ENCODE peak calls at places on chromosome 1, in ten cellular contexts. One of them, this sample, is unnamed. For H3K36me3 and H3K27me3, the result is how much of the 10 kb centered on the place peaks cover.

GRCh38 chr1:206748348-206749034 is 22.1 kb upstream of the IL19 start:
- DNase-seq in adipocyte: no peak
- DNase-seq in aorta: no peak
- DNase-seq in CD4-positive, CD25-positive, alpha-beta regulatory T cell: no peak
- DNase-seq in astrocyte: no peak
- DNase-seq in CD8-positive, alpha-beta T cell: no peak
- DNase-seq in thoracic aorta: no peak
- DNase-seq in right atrium auricular region: no peak
- DNase-seq in breast epithelium: no peak
- DNase-seq in WERI-Rb-1: no peak
- DNase-seq in this sample: no peak

GRCh38 chr1:203055983-203056382 is 29.7 kb downstream of the PPFIA4 start:
- DNase-seq in thoracic aorta: no peak
- DNase-seq in CD4-positive, CD25-positive, alpha-beta regulatory T cell: no peak
- DNase-seq in WERI-Rb-1: no peak
- DNase-seq in right atrium auricular region: no peak
- DNase-seq in adipocyte: no peak
- DNase-seq in CD8-positive, alpha-beta T cell: no peak
- DNase-seq in breast epithelium: no peak
- DNase-seq in astrocyte: no peak
- DNase-seq in aorta: no peak
- DNase-seq in this sample: no peak

GRCh38 chr1:227888404-227889046 is 59.2 kb downstream of the WNT9A start:
- DNase-seq in thoracic aorta: no peak
- DNase-seq in aorta: no peak
- DNase-seq in WERI-Rb-1: no peak
- DNase-seq in breast epithelium: no peak
- DNase-seq in right atrium auricular region: peak
- DNase-seq in CD8-positive, alpha-beta T cell: no peak
- DNase-seq in astrocyte: no peak
- DNase-seq in CD4-positive, CD25-positive, alpha-beta regulatory T cell: no peak
- DNase-seq in adipocyte: no peak
- DNase-seq in this sample: no peak

GRCh38 chr1:171901245-171901644 is 59.9 kb downstream of the DNM3 start:
- DNase-seq in right atrium auricular region: no peak
- DNase-seq in CD4-positive, CD25-positive, alpha-beta regulatory T cell: no peak
- DNase-seq in breast epithelium: no peak
- DNase-seq in adipocyte: no peak
- DNase-seq in thoracic aorta: no peak
- DNase-seq in aorta: no peak
- DNase-seq in WERI-Rb-1: no peak
- DNase-seq in astrocyte: peak
- DNase-seq in CD8-positive, alpha-beta T cell: no peak
- DNase-seq in this sample: no peak

GRCh38 chr1:172397221-172397620 is 23.3 kb upstream of the C1orf105 start:
- DNase-seq in breast epithelium: no peak
- DNase-seq in CD8-positive, alpha-beta T cell: no peak
- DNase-seq in astrocyte: peak
- DNase-seq in WERI-Rb-1: no peak
- DNase-seq in right atrium auricular region: no peak
- DNase-seq in CD4-positive, CD25-positive, alpha-beta regulatory T cell: peak
- DNase-seq in aorta: no peak
- DNase-seq in thoracic aorta: no peak
- DNase-seq in adipocyte: peak
- DNase-seq in this sample: no peak

GRCh38 chr1:234782057-234782800 is 172.3 kb upstream of the IRF2BP2 start:
- DNase-seq in adipocyte: peak
- DNase-seq in WERI-Rb-1: peak
- DNase-seq in thoracic aorta: no peak
- DNase-seq in right atrium auricular region: peak
- DNase-seq in astrocyte: no peak
- DNase-seq in CD4-positive, CD25-positive, alpha-beta regulatory T cell: no peak
- DNase-seq in aorta: no peak
- DNase-seq in CD8-positive, alpha-beta T cell: no peak
- DNase-seq in breast epithelium: no peak
- DNase-seq in this sample: no peak

GRCh38 chr1:234435620-234436019 is 43.4 kb downstream of the TARBP1 start:
- DNase-seq in right atrium auricular region: no peak
- DNase-seq in aorta: no peak
- DNase-seq in astrocyte: no peak
- DNase-seq in breast epithelium: no peak
- DNase-seq in CD8-positive, alpha-beta T cell: no peak
- DNase-seq in CD4-positive, CD25-positive, alpha-beta regulatory T cell: no peak
- DNase-seq in adipocyte: no peak
- DNase-seq in thoracic aorta: no peak
- DNase-seq in WERI-Rb-1: no peak
- DNase-seq in this sample: no peak

GRCh38 chr1:205665216-205665757 is 15.0 kb downstream of the SLC45A3 start:
- DNase-seq in astrocyte: no peak
- DNase-seq in WERI-Rb-1: peak
- DNase-seq in adipocyte: no peak
- DNase-seq in breast epithelium: no peak
- DNase-seq in CD8-positive, alpha-beta T cell: no peak
- DNase-seq in right atrium auricular region: no peak
- DNase-seq in aorta: no peak
- DNase-seq in CD4-positive, CD25-positive, alpha-beta regulatory T cell: no peak
- DNase-seq in thoracic aorta: no peak
- DNase-seq in this sample: no peak

GRCh38 chr1:221336141-221336540 is 405.7 kb downstream of the DUSP10 start:
- DNase-seq in aorta: no peak
- DNase-seq in thoracic aorta: no peak
- DNase-seq in CD8-positive, alpha-beta T cell: no peak
- DNase-seq in breast epithelium: no peak
- DNase-seq in WERI-Rb-1: no peak
- DNase-seq in CD4-positive, CD25-positive, alpha-beta regulatory T cell: no peak
- DNase-seq in astrocyte: peak
- DNase-seq in right atrium auricular region: no peak
- DNase-seq in adipocyte: peak
- DNase-seq in this sample: no peak

GRCh38 chr1:61084560-61084991 is 2.2 kb downstream of the NFIA start:
- DNase-seq in breast epithelium: no peak
- DNase-seq in adipocyte: no peak
- DNase-seq in right atrium auricular region: no peak
- DNase-seq in CD8-positive, alpha-beta T cell: no peak
- DNase-seq in aorta: no peak
- DNase-seq in CD4-positive, CD25-positive, alpha-beta regulatory T cell: no peak
- DNase-seq in thoracic aorta: no peak
- DNase-seq in WERI-Rb-1: no peak
- DNase-seq in astrocyte: no peak
- DNase-seq in this sample: no peak
- H3K4me3 ChIP-seq in breast epithelium: peak
- H3K4me3 ChIP-seq in adipocyte: peak
- H3K4me3 ChIP-seq in right atrium auricular region: peak
- H3K4me3 ChIP-seq in CD8-positive, alpha-beta T cell: no peak
- H3K4me3 ChIP-seq in aorta: peak
- H3K4me3 ChIP-seq in CD4-positive, CD25-positive, alpha-beta regulatory T cell: no peak
- H3K4me3 ChIP-seq in thoracic aorta: peak
- H3K4me3 ChIP-seq in WERI-Rb-1: no peak
- H3K4me3 ChIP-seq in astrocyte: peak
- H3K4me3 ChIP-seq in this sample: no peak

DNA sequence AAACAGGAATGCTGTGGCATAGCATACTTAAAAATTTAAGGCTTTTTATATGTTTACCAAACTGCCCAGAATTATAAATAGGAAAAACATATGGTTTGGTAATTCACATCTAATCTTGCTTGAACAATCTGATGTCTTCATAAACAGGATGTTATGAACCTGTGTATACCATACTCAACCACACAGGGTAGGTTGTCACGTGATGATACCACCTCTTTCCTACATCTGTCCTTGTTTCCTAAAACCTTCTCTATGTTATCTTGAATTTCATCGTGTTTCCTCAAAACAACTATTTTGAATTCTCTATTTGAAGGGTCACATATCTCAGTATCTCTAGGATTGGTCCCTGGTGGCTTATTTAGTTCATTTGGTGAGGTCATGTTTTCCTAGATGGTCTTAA is 631.0 kb upstream of the PKN2 start:
- DNase-seq in thoracic aorta: no peak
- DNase-seq in adipocyte: no peak
- DNase-seq in WERI-Rb-1: no peak
- DNase-seq in aorta: no peak
- DNase-seq in CD8-positive, alpha-beta T cell: no peak
- DNase-seq in breast epithelium: no peak
- DNase-seq in right atrium auricular region: no peak
- DNase-seq in CD4-positive, CD25-positive, alpha-beta regulatory T cell: no peak
- DNase-seq in astrocyte: no peak
- DNase-seq in this sample: no peak
- H3K36me3 ChIP-seq in thoracic aorta: under half
- H3K36me3 ChIP-seq in adipocyte: under half
- H3K36me3 ChIP-seq in WERI-Rb-1: under half
- H3K36me3 ChIP-seq in aorta: under half
- H3K36me3 ChIP-seq in CD8-positive, alpha-beta T cell: under half
- H3K36me3 ChIP-seq in breast epithelium: under half
- H3K36me3 ChIP-seq in right atrium auricular region: under half
- H3K36me3 ChIP-seq in CD4-positive, CD25-positive, alpha-beta regulatory T cell: under half
- H3K36me3 ChIP-seq in astrocyte: under half
- H3K36me3 ChIP-seq in this sample: under half

GRCh38 chr1:3411806-3412205 is 42.7 kb upstream of the ARHGEF16 start:
- DNase-seq in CD8-positive, alpha-beta T cell: no peak
- DNase-seq in aorta: no peak
- DNase-seq in thoracic aorta: no peak
- DNase-seq in CD4-positive, CD25-positive, alpha-beta regulatory T cell: no peak
- DNase-seq in right atrium auricular region: no peak
- DNase-seq in astrocyte: no peak
- DNase-seq in breast epithelium: no peak
- DNase-seq in WERI-Rb-1: no peak
- DNase-seq in adipocyte: no peak
- DNase-seq in this sample: no peak
- H3K27me3 ChIP-seq in CD8-positive, alpha-beta T cell: under half
- H3K27me3 ChIP-seq in aorta: under half
- H3K27me3 ChIP-seq in thoracic aorta: under half
- H3K27me3 ChIP-seq in CD4-positive, CD25-positive, alpha-beta regulatory T cell: under half
- H3K27me3 ChIP-seq in right atrium auricular region: under half
- H3K27me3 ChIP-seq in astrocyte: under half
- H3K27me3 ChIP-seq in breast epithelium: half or more
- H3K27me3 ChIP-seq in WERI-Rb-1: under half
- H3K27me3 ChIP-seq in adipocyte: under half
- H3K27me3 ChIP-seq in this sample: under half

DNA sequence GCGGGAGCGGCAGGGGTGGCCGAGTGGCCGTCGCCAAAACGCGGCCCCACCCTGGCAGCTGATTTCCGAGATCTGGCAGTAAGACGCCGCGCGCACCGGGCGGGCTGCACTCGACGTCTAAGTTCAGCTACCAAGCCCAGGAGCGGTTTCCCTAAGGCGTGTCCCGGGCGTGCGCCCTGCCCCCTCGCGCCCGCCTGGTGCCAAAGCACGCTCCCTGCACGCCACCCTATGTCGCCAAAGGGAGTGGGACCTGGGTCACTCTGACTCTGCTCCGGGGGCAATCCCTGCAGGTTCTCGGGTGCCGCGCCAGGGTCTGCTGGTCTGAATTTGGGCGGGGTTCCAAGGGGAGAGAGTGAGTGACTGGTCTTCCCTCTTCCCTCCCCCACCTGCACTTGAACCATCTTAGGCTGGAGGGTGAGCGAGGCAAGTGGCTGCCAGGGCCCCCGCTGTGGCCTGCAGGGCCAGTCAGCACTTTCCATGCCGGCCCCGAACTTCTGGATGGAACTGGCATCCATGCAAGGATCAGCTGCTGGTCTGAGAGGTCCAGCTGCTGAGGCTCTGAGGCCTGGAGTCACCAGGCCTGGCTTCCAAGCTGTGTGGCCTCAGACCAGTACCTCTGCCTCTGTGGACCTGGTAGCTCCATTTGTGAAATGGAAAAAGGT is at the start of gene LRRC38:
- DNase-seq in aorta: no peak
- DNase-seq in thoracic aorta: no peak
- DNase-seq in right atrium auricular region: no peak
- DNase-seq in breast epithelium: no peak
- DNase-seq in adipocyte: no peak
- DNase-seq in astrocyte: no peak
- DNase-seq in CD8-positive, alpha-beta T cell: no peak
- DNase-seq in WERI-Rb-1: peak
- DNase-seq in CD4-positive, CD25-positive, alpha-beta regulatory T cell: peak
- DNase-seq in this sample: no peak
- H3K4me3 ChIP-seq in aorta: no peak
- H3K4me3 ChIP-seq in thoracic aorta: no peak
- H3K4me3 ChIP-seq in right atrium auricular region: no peak
- H3K4me3 ChIP-seq in breast epithelium: peak
- H3K4me3 ChIP-seq in adipocyte: no peak
- H3K4me3 ChIP-seq in astrocyte: no peak
- H3K4me3 ChIP-seq in CD8-positive, alpha-beta T cell: no peak
- H3K4me3 ChIP-seq in WERI-Rb-1: peak
- H3K4me3 ChIP-seq in CD4-positive, CD25-positive, alpha-beta regulatory T cell: no peak
- H3K4me3 ChIP-seq in this sample: no peak

GRCh38 chr1:116391207-116391606 is 18.2 kb downstream of the ATP1A1 start:
- DNase-seq in breast epithelium: no peak
- DNase-seq in adipocyte: no peak
- DNase-seq in right atrium auricular region: no peak
- DNase-seq in astrocyte: no peak
- DNase-seq in CD8-positive, alpha-beta T cell: no peak
- DNase-seq in CD4-positive, CD25-positive, alpha-beta regulatory T cell: no peak
- DNase-seq in thoracic aorta: no peak
- DNase-seq in aorta: no peak
- DNase-seq in WERI-Rb-1: no peak
- DNase-seq in this sample: no peak
- H3K36me3 ChIP-seq in breast epithelium: under half
- H3K36me3 ChIP-seq in adipocyte: half or more
- H3K36me3 ChIP-seq in right atrium auricular region: half or more
- H3K36me3 ChIP-seq in astrocyte: half or more
- H3K36me3 ChIP-seq in CD8-positive, alpha-beta T cell: half or more
- H3K36me3 ChIP-seq in CD4-positive, CD25-positive, alpha-beta regulatory T cell: half or more
- H3K36me3 ChIP-seq in thoracic aorta: half or more
- H3K36me3 ChIP-seq in aorta: under half
- H3K36me3 ChIP-seq in WERI-Rb-1: half or more
- H3K36me3 ChIP-seq in this sample: under half

GRCh38 chr1:53739109-53739681 is at the start of gene GLIS1:
- DNase-seq in thoracic aorta: no peak
- DNase-seq in aorta: peak
- DNase-seq in CD4-positive, CD25-positive, alpha-beta regulatory T cell: peak
- DNase-seq in astrocyte: peak
- DNase-seq in WERI-Rb-1: peak
- DNase-seq in CD8-positive, alpha-beta T cell: no peak
- DNase-seq in breast epithelium: no peak
- DNase-seq in adipocyte: peak
- DNase-seq in right atrium auricular region: peak
- DNase-seq in this sample: no peak
- H3K27me3 ChIP-seq in thoracic aorta: under half
- H3K27me3 ChIP-seq in aorta: under half
- H3K27me3 ChIP-seq in CD4-positive, CD25-positive, alpha-beta regulatory T cell: under half
- H3K27me3 ChIP-seq in astrocyte: under half
- H3K27me3 ChIP-seq in WERI-Rb-1: under half
- H3K27me3 ChIP-seq in CD8-positive, alpha-beta T cell: under half
- H3K27me3 ChIP-seq in breast epithelium: under half
- H3K27me3 ChIP-seq in adipocyte: under half
- H3K27me3 ChIP-seq in right atrium auricular region: under half
- H3K27me3 ChIP-seq in this sample: under half